ENCODE peak calls at places on chromosomes 13 and 19, in ten cellular contexts. P, V, Q, Y, X, Z, W, N, K and G are unnamed samples.

GRCh38 chr13:35479223-35479536 is 2.7 kb upstream of the MAB21L1 start:
- ATAC-seq in X (no peak), V (no peak), Y (no peak), Z (no peak), Q (no peak), W (no peak), P (no peak), K (no peak), N (no peak), G (no peak)

GRCh38 chr13:112159575-112160547 is 92.9 kb downstream of the SOX1 start:
- ATAC-seq in Q (no peak), X (no peak), N (no peak), V (no peak), Z (no peak), K (no peak), P (no peak), W (peak), Y (no peak), G (no peak)

GRCh38 chr13:104855581-104855980 is 1679.9 kb downstream of the EFNB2 start:
- ATAC-seq in N (no peak), X (no peak), Q (no peak), V (no peak), K (no peak), Z (no peak), P (no peak), Y (no peak), W (no peak), G (no peak)

GRCh38 chr19:29785955-29786589 is 25.7 kb upstream of the CCNE1 start:
- ATAC-seq in W (peak), K (no peak), N (no peak), V (no peak), Q (no peak), Y (no peak), Z (peak), X (no peak), P (peak), G (no peak)

GRCh38 chr13:51739403-51740112 is 64.4 kb downstream of the DHRS12 start:
- ATAC-seq in Q (peak), X (no peak), P (no peak), Z (no peak), Y (no peak), K (no peak), W (no peak), V (no peak), N (no peak), G (no peak)

GRCh38 chr19:45323671-45324081 is 1.0 kb upstream of the CKM start:
- ATAC-seq in Y (no peak), Q (no peak), N (no peak), Z (peak), K (no peak), P (no peak), W (peak), V (no peak), X (no peak), G (no peak)

GRCh38 chr13:110233682-110234280 is 73.2 kb downstream of the COL4A1 start:
- ATAC-seq in N (no peak), W (no peak), Y (no peak), P (no peak), X (no peak), K (no peak), Q (no peak), V (no peak), Z (no peak), G (no peak)

GRCh38 chr19:10122066-10122465 is 2.4 kb upstream of the EIF3G start:
- ATAC-seq in Q (no peak), Y (no peak), Z (no peak), V (no peak), N (no peak), K (no peak), W (no peak), P (no peak), X (no peak), G (no peak)

GRCh38 chr13:90365130-90365529 is 982.4 kb upstream of the MIR17HG start:
- ATAC-seq in Y (no peak), Z (no peak), K (no peak), Q (no peak), N (no peak), W (no peak), P (no peak), X (no peak), V (no peak), G (no peak)

GRCh38 chr13:30042891-30043630 is 192.6 kb upstream of the UBL3 start:
- ATAC-seq in P (no peak), V (no peak), Q (no peak), W (peak), Y (no peak), Z (no peak), N (no peak), X (no peak), K (no peak), G (no peak)

GRCh38 chr13:28744656-28745055 is 25.9 kb upstream of the SLC46A3 start:
- ATAC-seq in Z (peak), W (no peak), Q (peak), V (no peak), Y (peak), K (no peak), X (no peak), P (no peak), N (no peak), G (no peak)

GRCh38 chr19:6424939-6425731 is 524 bp upstream of the KHSRP start:
- ATAC-seq in K (peak), X (peak), W (peak), P (peak), N (peak), Y (peak), Z (peak), V (peak), Q (peak), G (peak)

GRCh38 chr13:105721056-105721455 is 814.4 kb downstream of the EFNB2 start:
- ATAC-seq in N (no peak), Y (no peak), Z (no peak), W (peak), K (no peak), Q (no peak), X (no peak), V (no peak), P (no peak), G (no peak)

GRCh38 chr13:69720278-69720983 is 387.2 kb upstream of the ATXN8OS start:
- ATAC-seq in V (no peak), Z (no peak), W (peak), K (no peak), Q (no peak), N (no peak), Y (peak), X (no peak), P (no peak), G (no peak)

GRCh38 chr13:31191748-31192147 is 8.0 kb upstream of the B3GLCT start:
- ATAC-seq in V (no peak), X (no peak), Y (no peak), P (no peak), W (peak), Z (no peak), Q (no peak), K (no peak), N (no peak), G (peak)

GRCh38 chr19:13083008-13083404 is 19.7 kb downstream of the LYL1 start:
- ATAC-seq in Z (no peak), P (no peak), X (no peak), W (no peak), V (no peak), K (no peak), Y (no peak), Q (no peak), N (no peak), G (no peak)

GRCh38 chr19:5870986-5871394 is 650 bp upstream of the FUT5 start:
- ATAC-seq in X (no peak), Q (no peak), W (no peak), K (no peak), Z (no peak), P (no peak), N (no peak), V (no peak), Y (no peak), G (no peak)

GRCh38 chr19:58170860-58171259 is 12.0 kb upstream of the ZNF274 start:
- ATAC-seq in W (no peak), Q (no peak), K (peak), Z (no peak), V (peak), N (no peak), X (no peak), Y (no peak), P (peak), G (no peak)

GRCh38 chr19:16566161-16566560 is 6.1 kb downstream of the SLC35E1 start:
- ATAC-seq in W (peak), P (peak), Q (no peak), K (peak), Y (no peak), V (no peak), Z (no peak), X (peak), N (peak), G (peak)

GRCh38 chr13:76425930-76426329 is 460.3 kb downstream of the KCTD12 start:
- ATAC-seq in Y (peak), N (no peak), V (peak), P (peak), X (no peak), Q (peak), W (no peak), Z (no peak), K (no peak), G (no peak)

GRCh38 chr13:113634279-113635047 is 23.5 kb downstream of the ATP4B start:
- ATAC-seq in Z (no peak), V (no peak), N (peak), K (no peak), W (no peak), Q (no peak), X (peak), P (no peak), Y (no peak), G (no peak)

GRCh38 chr13:79352107-79352506 is 53.9 kb downstream of the RBM26 start:
- ATAC-seq in Y (no peak), P (no peak), N (no peak), Z (no peak), K (no peak), W (no peak), Q (no peak), X (no peak), V (no peak), G (no peak)

GRCh38 chr19:55099557-55100506 is 17.6 kb downstream of the PPP1R12C start:
- ATAC-seq in K (no peak), N (no peak), V (no peak), X (no peak), Q (peak), P (no peak), W (no peak), Z (peak), Y (no peak), G (no peak)

GRCh38 chr19:10758978-10759377 is 41.1 kb downstream of the DNM2 start:
- ATAC-seq in K (no peak), Z (no peak), N (no peak), Y (no peak), Q (no peak), X (no peak), V (no peak), P (no peak), W (no peak), G (no peak)

GRCh38 chr13:46526763-46527162 is 26.2 kb upstream of the LRCH1 start:
- ATAC-seq in Q (no peak), W (no peak), Y (no peak), X (no peak), P (no peak), Z (no peak), V (no peak), K (no peak), N (no peak), G (no peak)

GRCh38 chr13:60448907-60449510 is 52.0 kb downstream of the TDRD3 start:
- ATAC-seq in Z (peak), Y (peak), P (no peak), N (peak), V (peak), K (no peak), Q (no peak), W (peak), X (no peak), G (no peak)

GRCh38 chr19:19305066-19305465 is 15.2 kb downstream of the SUGP1 start:
- ATAC-seq in W (no peak), Q (no peak), K (no peak), P (no peak), Z (no peak), X (no peak), V (no peak), Y (no peak), N (no peak), G (no peak)

GRCh38 chr13:53250977-53251376 is 222.4 kb downstream of the OLFM4 start:
- ATAC-seq in W (no peak), X (no peak), Q (no peak), Y (no peak), N (no peak), K (no peak), P (no peak), Z (no peak), V (no peak), G (no peak)

GRCh38 chr13:32407854-32408253 is 20.1 kb downstream of the N4BP2L1 start:
- ATAC-seq in Y (no peak), W (no peak), Q (no peak), X (no peak), N (no peak), K (peak), Z (no peak), P (peak), V (no peak), G (peak)

GRCh38 chr19:2723747-2724146 is 2.6 kb upstream of the DIRAS1 start:
- ATAC-seq in Y (no peak), W (no peak), P (no peak), V (no peak), X (no peak), K (no peak), Z (peak), Q (no peak), N (no peak), G (no peak)

GRCh38 chr13:30872685-30873443 is 33.2 kb upstream of the MEDAG start:
- ATAC-seq in K (no peak), P (no peak), Y (peak), Z (no peak), Q (no peak), W (no peak), V (no peak), X (no peak), N (no peak), G (no peak)

GRCh38 chr19:35125270-35125717 is 9.6 kb downstream of the LGI4 start:
- ATAC-seq in W (peak), N (no peak), P (no peak), Y (no peak), K (no peak), X (no peak), V (no peak), Q (no peak), Z (no peak), G (no peak)